ENCODE peak calls at places on chromosomes 11 and 22, in six cellular contexts. J is upper lobe of right lung, G is cardiac fibroblast, N is OCI-LY7, W is HFFc6, E is uterus. S is an unnamed sample.

GRCh38 chr22:46084376-46084775 is 66.0 kb upstream of the PPARA start:
- DNase-seq in J (peak), G (no peak), N (no peak), W (no peak), E (no peak), S (no peak)

GRCh38 chr11:80165763-80166162 is 724.9 kb upstream of the TENM4 start:
- DNase-seq in J (no peak), G (no peak), N (no peak), W (peak), E (no peak), S (no peak)

GRCh38 chr11:67310246-67311050 is 7.1 kb downstream of the SSH3 start:
- DNase-seq in J (peak), G (no peak), N (no peak), W (no peak), E (no peak), S (no peak)

GRCh38 chr11:66133216-66133775 is 63.2 kb downstream of the PACS1 start:
- DNase-seq in J (no peak), G (no peak), N (peak), W (no peak), E (no peak), S (no peak)

GRCh38 chr11:14359573-14360031 is 619 bp upstream of the RRAS2 start:
- DNase-seq in J (no peak), G (no peak), N (no peak), W (peak), E (no peak), S (peak)

GRCh38 chr11:70568504-70569172 is 170.3 kb downstream of the CTTN start:
- DNase-seq in J (peak), G (peak), N (no peak), W (peak), E (no peak), S (peak)

GRCh38 chr11:134739136-134739535 is 327.1 kb upstream of the B3GAT1 start:
- DNase-seq in J (no peak), G (no peak), N (no peak), W (no peak), E (no peak), S (no peak)

GRCh38 chr11:120235024-120235628 is 4.8 kb upstream of the POU2F3 start:
- DNase-seq in J (peak), G (peak), N (peak), W (peak), E (no peak), S (no peak)

GRCh38 chr11:70128435-70128906 is 50.4 kb downstream of the ANO1 start:
- DNase-seq in J (no peak), G (no peak), N (no peak), W (no peak), E (no peak), S (peak)

GRCh38 chr11:101082813-101083212 is 46.8 kb downstream of the PGR start:
- DNase-seq in J (no peak), G (no peak), N (no peak), W (no peak), E (no peak), S (no peak)

GRCh38 chr11:118437736-118438125 is 1.4 kb downstream of the KMT2A start:
- DNase-seq in J (no peak), G (no peak), N (peak), W (no peak), E (peak), S (peak)

GRCh38 chr11:35111171-35112055 is 27.6 kb upstream of the CD44 start:
- DNase-seq in J (no peak), G (peak), N (no peak), W (peak), E (no peak), S (peak)

GRCh38 chr11:68438658-68439259 is 21.8 kb upstream of the PPP6R3 start:
- DNase-seq in J (no peak), G (no peak), N (peak), W (no peak), E (no peak), S (no peak)

GRCh38 chr11:92386577-92386976 is 162.0 kb downstream of the FAT3 start:
- DNase-seq in J (no peak), G (no peak), N (no peak), W (no peak), E (no peak), S (no peak)

GRCh38 chr22:28882545-28882877 is 861 bp upstream of the ZNRF3 start:
- DNase-seq in J (no peak), G (peak), N (peak), W (no peak), E (no peak), S (no peak)

GRCh38 chr11:83773950-83774880 is 488.0 kb upstream of the CCDC90B start:
- DNase-seq in J (no peak), G (peak), N (no peak), W (peak), E (no peak), S (no peak)

GRCh38 chr11:104122008-104122635 is 41.8 kb downstream of the PDGFD start:
- DNase-seq in J (no peak), G (no peak), N (no peak), W (no peak), E (no peak), S (no peak)

GRCh38 chr11:124745270-124745834 is 5.6 kb downstream of the NRGN start:
- DNase-seq in J (no peak), G (no peak), N (no peak), W (no peak), E (no peak), S (no peak)

GRCh38 chr22:27576413-27576812 is 225.1 kb downstream of the MN1 start:
- DNase-seq in J (no peak), G (no peak), N (no peak), W (no peak), E (no peak), S (no peak)

GRCh38 chr11:17405232-17406005 is 17.0 kb upstream of the KCNJ11 start:
- DNase-seq in J (peak), G (peak), N (no peak), W (peak), E (peak), S (peak)

GRCh38 chr22:29695129-29695926 is 24.5 kb upstream of the CABP7 start:
- DNase-seq in J (no peak), G (no peak), N (no peak), W (no peak), E (no peak), S (no peak)

GRCh38 chr11:19379465-19379864 is 138.7 kb upstream of the E2F8 start:
- DNase-seq in J (no peak), G (peak), N (no peak), W (no peak), E (no peak), S (no peak)

GRCh38 chr22:22248878-22249277 is 4.3 kb downstream of the VPREB1 start:
- DNase-seq in J (no peak), G (no peak), N (peak), W (no peak), E (no peak), S (no peak)

GRCh38 chr11:112513936-112514716 is 253.5 kb upstream of the PLET1 start:
- DNase-seq in J (no peak), G (no peak), N (no peak), W (no peak), E (no peak), S (no peak)

GRCh38 chr22:32044913-32045312 is 1.9 kb downstream of the SLC5A1 start:
- DNase-seq in J (no peak), G (no peak), N (no peak), W (no peak), E (peak), S (no peak)

GRCh38 chr11:46160100-46160499 is 38.8 kb upstream of the PHF21A start:
- DNase-seq in J (no peak), G (no peak), N (no peak), W (no peak), E (no peak), S (no peak)
- TF ChIP-seq CTCF in J (no peak), G (no peak), N (no peak), W (no peak), E (no peak), S (no peak)

DNA sequence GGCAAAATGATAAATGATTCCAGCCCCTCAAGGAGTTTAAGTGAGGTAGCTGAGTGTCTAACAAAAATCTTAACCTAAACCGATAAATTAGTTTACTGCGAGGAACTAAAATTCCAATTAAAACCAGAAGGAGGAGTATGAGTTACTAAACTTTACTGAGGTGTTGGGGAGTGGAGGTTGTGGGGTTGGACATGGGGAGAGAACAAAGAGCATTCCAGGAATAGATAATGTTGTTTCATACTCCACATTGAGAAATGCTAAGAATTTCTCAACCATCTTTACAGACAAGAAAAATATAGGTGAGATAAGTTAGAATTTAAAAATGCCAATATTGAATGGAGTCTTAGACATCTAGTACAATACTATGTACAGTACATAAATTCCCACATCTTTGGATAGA is 488.6 kb downstream of the METTL15 start:
- DNase-seq in J (no peak), G (no peak), N (no peak), W (no peak), E (no peak), S (no peak)
- TF ChIP-seq CTCF in J (no peak), G (no peak), N (no peak), W (no peak), E (no peak), S (no peak)

GRCh38 chr11:11667056-11667455 is 45.3 kb upstream of the GALNT18 start:
- DNase-seq in J (no peak), G (peak), N (no peak), W (no peak), E (no peak), S (peak)
- TF ChIP-seq CTCF in J (no peak), G (no peak), N (peak), W (peak), E (no peak), S (no peak)

DNA sequence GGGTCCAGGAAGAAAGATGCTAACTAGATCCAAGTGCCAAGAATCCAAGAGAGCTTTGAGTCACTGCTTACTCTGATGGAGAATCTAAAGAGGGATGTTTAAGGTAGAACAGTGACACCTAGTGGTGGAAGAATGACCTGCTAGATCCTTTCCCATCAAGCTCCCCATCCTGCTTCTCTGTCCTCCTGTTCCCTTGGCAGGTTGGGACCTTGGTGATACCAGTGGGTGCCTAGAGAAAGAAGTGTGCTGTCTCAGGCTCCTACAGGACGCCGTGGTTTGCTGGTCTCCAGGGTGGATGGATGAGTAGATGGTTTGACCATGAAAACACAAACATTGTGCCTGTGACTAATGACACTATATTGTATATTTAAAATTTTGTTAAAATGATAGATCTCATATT is 383.7 kb downstream of the TMEM135 start:
- DNase-seq in J (no peak), G (peak), N (peak), W (peak), E (peak), S (peak)
- TF ChIP-seq CTCF in J (peak), G (peak), N (peak), W (peak), E (peak), S (peak)

GRCh38 chr22:37594237-37594636 is 14.3 kb upstream of the LGALS2 start:
- DNase-seq in J (no peak), G (no peak), N (no peak), W (no peak), E (no peak), S (no peak)
- TF ChIP-seq CTCF in J (no peak), G (no peak), N (peak), W (peak), E (no peak), S (no peak)

DNA sequence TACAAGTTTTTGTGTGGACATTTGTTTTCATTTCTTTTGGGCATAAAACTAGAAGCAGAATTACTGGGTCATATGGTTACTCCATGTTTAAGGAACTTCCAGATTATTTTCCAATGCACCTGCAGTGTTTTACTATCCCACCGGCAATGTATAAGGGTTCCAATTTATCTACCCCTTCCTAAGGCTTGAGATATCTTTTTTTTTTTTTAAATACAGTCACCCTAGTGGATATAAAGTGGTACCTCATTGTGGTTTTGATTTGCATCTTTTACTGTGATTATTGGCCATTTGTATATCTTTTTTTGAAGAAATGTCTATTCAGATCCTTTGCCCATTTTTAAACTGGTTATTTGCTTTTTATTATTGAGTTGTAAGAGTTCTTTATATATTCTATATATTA is 34.6 kb upstream of the UCP3 start:
- DNase-seq in J (no peak), G (no peak), N (no peak), W (no peak), E (no peak), S (no peak)
- TF ChIP-seq CTCF in J (no peak), G (no peak), N (no peak), W (peak), E (no peak), S (no peak)

GRCh38 chr11:12634329-12634728 is 39.9 kb upstream of the TEAD1 start:
- DNase-seq in J (no peak), G (no peak), N (no peak), W (no peak), E (no peak), S (no peak)
- TF ChIP-seq CTCF in J (no peak), G (no peak), N (no peak), W (no peak), E (no peak), S (no peak)

GRCh38 chr11:64000026-64000739 is 13.9 kb downstream of the OTUB1 start:
- DNase-seq in J (peak), G (peak), N (peak), W (peak), E (peak), S (peak)
- TF ChIP-seq CTCF in J (peak), G (peak), N (peak), W (peak), E (peak), S (peak)

GRCh38 chr11:1040428-1041148 is 4.1 kb upstream of the MUC6 start:
- DNase-seq in J (no peak), G (peak), N (no peak), W (no peak), E (no peak), S (no peak)

GRCh38 chr11:1041149-1041467 is 4.6 kb upstream of the MUC6 start:
- DNase-seq in J (peak), G (no peak), N (no peak), W (no peak), E (no peak), S (no peak)

GRCh38 chr11:1042626-1043562 is 6.4 kb upstream of the MUC6 start:
- DNase-seq in J (peak), G (no peak), N (no peak), W (no peak), E (no peak), S (no peak)

GRCh38 chr11:1041471-1041870 is 5.0 kb upstream of the MUC6 start:
- DNase-seq in J (peak), G (no peak), N (no peak), W (no peak), E (no peak), S (no peak)

GRCh38 chr11:1041936-1042608 is 5.6 kb upstream of the MUC6 start:
- DNase-seq in J (peak), G (peak), N (no peak), W (no peak), E (no peak), S (no peak)
- TF ChIP-seq CTCF in J (no peak), G (no peak), N (no peak), W (no peak), E (no peak), S (no peak)

DNA sequence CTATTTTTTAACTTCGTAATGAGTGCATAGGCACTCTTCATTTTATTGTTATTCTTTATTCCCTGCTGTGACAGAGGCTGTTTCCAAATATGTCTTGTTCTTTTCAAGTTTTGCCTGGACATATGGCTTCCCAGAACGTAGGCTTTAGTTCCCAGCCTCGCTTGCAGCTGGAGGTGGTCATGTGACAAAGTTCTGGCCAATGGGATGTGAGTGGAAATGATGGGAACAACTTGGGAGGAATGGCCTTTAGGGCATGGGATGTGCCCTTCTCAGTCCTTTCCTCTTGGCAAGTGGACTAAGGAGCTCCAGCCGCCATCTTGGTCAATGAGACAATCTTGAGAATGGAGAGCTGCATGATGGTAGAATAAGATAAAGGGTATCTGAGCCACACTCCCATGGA is 70.8 kb upstream of the EIF3D start:
- DNase-seq in J (peak), G (no peak), N (no peak), W (no peak), E (no peak), S (no peak)
- TF ChIP-seq CTCF in J (no peak), G (no peak), N (no peak), W (no peak), E (no peak), S (no peak)

S was measured in foreskin fibroblast.